ENCODE peak calls at places on chromosomes 6 and 20, in eight cellular contexts. Z is fibroblast of mammary gland; M is H54; X is effector CD4-positive, alpha-beta T cell; I is A172; N is sigmoid colon; J is immature natural killer cell; A is NCI-H2171 treated with DMSO at 0.1 percent for 48 hours. F is an unnamed sample.

GRCh38 chr6:168526841-168527281 is 85.9 kb downstream of the SMOC2 start:
- DNase-seq in Z (peak), M (no peak), X (no peak), I (no peak), N (peak), J (no peak), A (no peak), F (no peak)

GRCh38 chr6:130625825-130626500 is 201.2 kb upstream of the SMLR1 start:
- DNase-seq in Z (peak), M (no peak), X (no peak), I (peak), N (no peak), J (no peak), A (peak), F (no peak)

GRCh38 chr6:23537828-23538227 is 588.2 kb upstream of the NRSN1 start:
- DNase-seq in Z (no peak), M (no peak), X (no peak), I (no peak), N (no peak), J (no peak), A (no peak), F (no peak)

GRCh38 chr6:38701551-38701950 is 1.4 kb downstream of the GLO1 start:
- DNase-seq in Z (no peak), M (no peak), X (no peak), I (no peak), N (no peak), J (no peak), A (no peak), F (no peak)

GRCh38 chr6:36703982-36704381 is 6.4 kb downstream of the RAB44 start:
- DNase-seq in Z (no peak), M (no peak), X (no peak), I (no peak), N (peak), J (no peak), A (no peak), F (no peak)

GRCh38 chr6:112626468-112627082 is 279.4 kb downstream of the RFPL4B start:
- DNase-seq in Z (peak), M (peak), X (no peak), I (peak), N (no peak), J (no peak), A (no peak), F (no peak)

GRCh38 chr20:52279667-52280180 is 88.1 kb upstream of the ZFP64 start:
- DNase-seq in Z (peak), M (no peak), X (no peak), I (no peak), N (no peak), J (no peak), A (peak), F (no peak)

GRCh38 chr6:18693923-18694322 is 306.8 kb downstream of the RNF144B start:
- DNase-seq in Z (no peak), M (no peak), X (no peak), I (no peak), N (no peak), J (no peak), A (no peak), F (no peak)

GRCh38 chr6:21856096-21856825 is 262.7 kb downstream of the SOX4 start:
- DNase-seq in Z (peak), M (peak), X (no peak), I (peak), N (no peak), J (no peak), A (no peak), F (no peak)

GRCh38 chr6:126821706-126822105 is 296.8 kb upstream of the RSPO3 start:
- DNase-seq in Z (no peak), M (no peak), X (no peak), I (no peak), N (no peak), J (no peak), A (no peak), F (no peak)

GRCh38 chr6:167409689-167410088 is 84.8 kb downstream of the TTLL2 start:
- DNase-seq in Z (no peak), M (no peak), X (no peak), I (no peak), N (no peak), J (no peak), A (peak), F (no peak)

GRCh38 chr6:134295953-134296553 is 21.9 kb downstream of the SGK1 start:
- DNase-seq in Z (peak), M (peak), X (no peak), I (peak), N (peak), J (no peak), A (peak), F (peak)

GRCh38 chr6:36296240-36296639 is 26.4 kb downstream of the PNPLA1 start:
- DNase-seq in Z (peak), M (no peak), X (no peak), I (no peak), N (no peak), J (no peak), A (no peak), F (no peak)

GRCh38 chr20:44422083-44422482 is 53.6 kb upstream of the TTPAL start:
- DNase-seq in Z (peak), M (peak), X (no peak), I (peak), N (no peak), J (no peak), A (no peak), F (no peak)

GRCh38 chr20:12970372-12970821 is 38.4 kb upstream of the SPTLC3 start:
- DNase-seq in Z (peak), M (no peak), X (no peak), I (peak), N (no peak), J (no peak), A (peak), F (peak)